ENCODE peak calls at places on chromosomes 11 and 22, in ten cellular contexts. L, V, Z, M, N, S, B, R, H and D are unnamed samples.

GRCh38 chr11:428295-428694 is 13.5 kb upstream of the SIGIRR start:
- DNase-seq in L (no peak), V (no peak), Z (no peak), M (no peak), N (no peak), S (no peak), B (no peak), R (no peak), H (no peak), D (no peak)

GRCh38 chr11:27095050-27095449 is 54.4 kb downstream of the BBOX1 start:
- DNase-seq in L (no peak), V (no peak), Z (no peak), M (no peak), N (no peak), S (no peak), B (no peak), R (no peak), H (no peak), D (no peak)

GRCh38 chr11:19101803-19102520 is 15.0 kb upstream of the ZDHHC13 start:
- DNase-seq in L (no peak), V (no peak), Z (peak; percentile 89), M (peak; percentile 78), N (no peak), S (peak; percentile 7), B (no peak), R (no peak), H (no peak), D (no peak)

GRCh38 chr11:103927535-103927934 is 108.9 kb upstream of the DDI1 start:
- DNase-seq in L (peak; percentile 77), V (peak; percentile 46), Z (peak; percentile 43), M (peak; percentile 41), N (peak; percentile 45), S (peak; percentile 61), B (no peak), R (no peak), H (no peak), D (no peak)

GRCh38 chr11:95725169-95725568 is 64.4 kb downstream of the FAM76B start:
- DNase-seq in L (no peak), V (no peak), Z (no peak), M (no peak), N (no peak), S (no peak), B (no peak), R (no peak), H (no peak), D (no peak)

GRCh38 chr11:116990061-116990473 is 108.2 kb downstream of the SIK3 start:
- DNase-seq in L (peak; percentile 87), V (no peak), Z (peak; percentile 73), M (no peak), N (no peak), S (peak; percentile 72), B (no peak), R (no peak), H (no peak), D (no peak)

GRCh38 chr22:27673839-27674238 is 127.7 kb downstream of the MN1 start:
- DNase-seq in L (no peak), V (no peak), Z (no peak), M (peak; percentile 0), N (no peak), S (no peak), B (no peak), R (peak; percentile 28), H (no peak), D (no peak)

GRCh38 chr11:23359297-23359696 is 499.0 kb upstream of the CCDC179 start:
- DNase-seq in L (peak; percentile 97), V (no peak), Z (peak; percentile 91), M (no peak), N (no peak), S (peak; percentile 90), B (no peak), R (no peak), H (no peak), D (no peak)

GRCh38 chr11:100927579-100927978 is 202.0 kb downstream of the PGR start:
- DNase-seq in L (no peak), V (no peak), Z (no peak), M (no peak), N (no peak), S (no peak), B (no peak), R (no peak), H (peak; percentile 85), D (no peak)

GRCh38 chr11:33135216-33135615 is 26.1 kb downstream of the CSTF3 start:
- DNase-seq in L (peak; percentile 84), V (no peak), Z (no peak), M (no peak), N (no peak), S (peak; percentile 73), B (no peak), R (no peak), H (no peak), D (no peak)

GRCh38 chr11:93123351-93123898 is 74.4 kb downstream of the SLC36A4 start:
- DNase-seq in L (peak; percentile 43), V (no peak), Z (no peak), M (no peak), N (no peak), S (peak; percentile 67), B (no peak), R (no peak), H (no peak), D (no peak)

GRCh38 chr22:21641417-21641794 is 696 bp upstream of the SDF2L1 start:
- DNase-seq in L (peak; percentile 55), V (no peak), Z (peak; percentile 39), M (peak; percentile 74), N (no peak), S (peak; percentile 50), B (peak; percentile 43), R (peak; percentile 45), H (peak; percentile 79), D (no peak)

GRCh38 chr22:25112538-25113253 is 87.0 kb upstream of the CRYBB3 start:
- DNase-seq in L (no peak), V (no peak), Z (no peak), M (no peak), N (no peak), S (no peak), B (no peak), R (no peak), H (no peak), D (no peak)

GRCh38 chr22:35525687-35526332 is 14.8 kb upstream of the RASD2 start:
- DNase-seq in L (no peak), V (no peak), Z (no peak), M (no peak), N (peak; percentile 65), S (no peak), B (no peak), R (no peak), H (no peak), D (no peak)

GRCh38 chr11:24226606-24227005 is 270.2 kb upstream of the LUZP2 start:
- DNase-seq in L (peak; percentile 10), V (no peak), Z (no peak), M (peak; percentile 78), N (peak; percentile 48), S (no peak), B (no peak), R (no peak), H (no peak), D (no peak)

GRCh38 chr22:36977401-36977861 is 41.8 kb downstream of the TST start:
- DNase-seq in L (peak; percentile 57), V (peak; percentile 54), Z (no peak), M (peak; percentile 64), N (peak; percentile 39), S (peak; percentile 13), B (peak; percentile 42), R (peak; percentile 43), H (peak; percentile 84), D (peak; percentile 73)

GRCh38 chr11:66970808-66971442 is 4.2 kb upstream of the C11orf86 start:
- DNase-seq in L (peak; percentile 100), V (peak; percentile 80), Z (peak; percentile 99), M (no peak), N (no peak), S (peak; percentile 100), B (peak; percentile 69), R (no peak), H (no peak), D (no peak)

GRCh38 chr11:83159901-83160865 is 3.3 kb downstream of the PCF11 start:
- DNase-seq in L (peak; percentile 42), V (no peak), Z (peak; percentile 95), M (peak; percentile 41), N (no peak), S (peak; percentile 62), B (no peak), R (no peak), H (no peak), D (no peak)

GRCh38 chr11:106156290-106156937 is 79.0 kb downstream of the AASDHPPT start:
- DNase-seq in L (peak; percentile 93), V (peak; percentile 66), Z (peak; percentile 83), M (peak; percentile 77), N (peak; percentile 42), S (peak; percentile 91), B (peak; percentile 30), R (no peak), H (peak; percentile 49), D (no peak)

GRCh38 chr11:129973809-129974208 is 28.8 kb downstream of the PRDM10 start:
- DNase-seq in L (peak; percentile 46), V (no peak), Z (no peak), M (no peak), N (no peak), S (peak; percentile 37), B (no peak), R (no peak), H (peak; percentile 20), D (no peak)

GRCh38 chr11:92897487-92897886 is 72.0 kb upstream of the MTNR1B start:
- DNase-seq in L (no peak), V (no peak), Z (no peak), M (no peak), N (no peak), S (no peak), B (no peak), R (no peak), H (no peak), D (no peak)

GRCh38 chr11:78742430-78742829 is 167.8 kb upstream of the NARS2 start:
- DNase-seq in L (no peak), V (no peak), Z (peak; percentile 75), M (peak; percentile 73), N (peak; percentile 90), S (no peak), B (no peak), R (peak; percentile 13), H (no peak), D (no peak)

GRCh38 chr11:76783901-76784813 is 1.0 kb downstream of the TSKU start:
- DNase-seq in L (peak; percentile 81), V (no peak), Z (peak; percentile 84), M (peak; percentile 61), N (no peak), S (peak; percentile 76), B (peak; percentile 76), R (peak; percentile 25), H (peak; percentile 96), D (no peak)

GRCh38 chr11:1560618-1561251 is 11.3 kb downstream of the DUSP8 start:
- DNase-seq in L (no peak), V (no peak), Z (no peak), M (no peak), N (no peak), S (no peak), B (no peak), R (no peak), H (no peak), D (no peak)

GRCh38 chr11:84021291-84021690 is 735.1 kb upstream of the CCDC90B start:
- DNase-seq in L (peak; percentile 47), V (no peak), Z (no peak), M (no peak), N (no peak), S (no peak), B (no peak), R (no peak), H (no peak), D (no peak)

GRCh38 chr11:76209956-76210885 is 3.9 kb upstream of the WNT11 start:
- DNase-seq in L (peak; percentile 83), V (peak; percentile 40), Z (peak; percentile 65), M (peak; percentile 78), N (peak; percentile 55), S (peak; percentile 77), B (peak; percentile 75), R (no peak), H (peak; percentile 81), D (peak; percentile 53)